ENCODE peak calls at places on chromosomes 13 and 19, in four cellular contexts. V is mucosa of gallbladder; U is activated CD8-positive, alpha-beta memory T cell treated with anti-CD3 and anti-CD28 coated beads for 1 hour; Q is stimulated activated CD4-positive, alpha-beta T cell treated with anti-CD3 and anti-CD28 coated beads, TNF-alpha, amount 100 ng/mL, for 1 hour. C is an unnamed sample.

GRCh38 chr13:35882722-35883497 is 248.3 kb downstream of the DCLK1 start:
- DNase-seq in V (no peak), Q (no peak), U (no peak), C (no peak)

GRCh38 chr19:1747285-1748114 is 5.8 kb upstream of the ONECUT3 start:
- DNase-seq in U (peak), Q (peak), V (peak), C (no peak)

GRCh38 chr19:29761575-29762225 is 46.6 kb upstream of the C19orf12 start:
- DNase-seq in Q (no peak), V (no peak), U (no peak), C (no peak)

GRCh38 chr13:109483369-109483768 is 303.0 kb downstream of the IRS2 start:
- DNase-seq in Q (no peak), V (no peak), U (no peak), C (no peak)

GRCh38 chr19:38736036-38736412 is 8.2 kb downstream of the CAPN12 start:
- DNase-seq in Q (no peak), U (peak), V (peak), C (no peak)

GRCh38 chr19:58318297-58318696 is 8.5 kb upstream of the ZSCAN22 start:
- DNase-seq in U (no peak), V (no peak), Q (no peak), C (no peak)

GRCh38 chr19:48325265-48325910 is at the start of gene EMP3:
- DNase-seq in Q (peak), U (peak), V (peak), C (peak)

GRCh38 chr19:33373701-33374405 is at the start of gene CEBPG:
- DNase-seq in U (peak), V (no peak), Q (no peak), C (no peak)

GRCh38 chr13:99307648-99308339 is 595 bp upstream of the GPR183 start:
- DNase-seq in V (no peak), Q (no peak), U (no peak), C (no peak)

GRCh38 chr19:17739121-17739875 is 12.0 kb upstream of the FCHO1 start:
- DNase-seq in U (no peak), Q (no peak), V (no peak), C (no peak)